ENCODE peak calls at places on chromosomes 4 and X, in four cellular contexts. D, J, M and L are unnamed samples.

GRCh38 chrX:130024127-130024526 is 41.7 kb downstream of the BCORL1 start:
- DNase-seq in D (peak), J (no peak), M (peak), L (no peak)

GRCh38 chrX:137313627-137314026 is 252.3 kb upstream of the ZIC3 start:
- DNase-seq in D (no peak), J (no peak), M (no peak), L (no peak)

GRCh38 chr4:63937961-63938360 is 471.3 kb downstream of the TECRL start:
- DNase-seq in D (no peak), J (no peak), M (no peak), L (no peak)

GRCh38 chrX:129728061-129728460 is 10.7 kb upstream of the XPNPEP2 start:
- DNase-seq in D (no peak), J (no peak), M (no peak), L (no peak)

GRCh38 chr4:83013931-83014330 is 3.3 kb upstream of the LIN54 start:
- DNase-seq in D (no peak), J (no peak), M (no peak), L (no peak)

GRCh38 chr4:41550308-41550707 is 12.4 kb downstream of the LIMCH1 start:
- DNase-seq in D (peak), J (no peak), M (no peak), L (no peak)

GRCh38 chr4:138645289-138645688 is 370.3 kb upstream of the NOCT start:
- DNase-seq in D (no peak), J (peak), M (peak), L (no peak)

GRCh38 chr4:127355738-127356137 is 277.0 kb upstream of the INTU start:
- DNase-seq in D (no peak), J (no peak), M (peak), L (no peak)

GRCh38 chr4:185039508-185040273 is 21.4 kb downstream of the HELT start:
- DNase-seq in D (peak), J (peak), M (peak), L (peak)

GRCh38 chr4:170014359-170015008 is 11.7 kb downstream of the MFAP3L start:
- DNase-seq in D (no peak), J (peak), M (peak), L (no peak)

GRCh38 chr4:119643306-119644042 is 14.9 kb upstream of the PDE5A start:
- DNase-seq in D (no peak), J (peak), M (peak), L (no peak)

GRCh38 chr4:57270350-57270749 is 160.2 kb upstream of the IGFBP7 start:
- DNase-seq in D (no peak), J (no peak), M (peak), L (no peak)

GRCh38 chr4:101970555-101970954 is 180.0 kb downstream of the BANK1 start:
- DNase-seq in D (no peak), J (no peak), M (no peak), L (no peak)

GRCh38 chrX:13449441-13449840 is 120.0 kb upstream of the EGFL6 start:
- DNase-seq in D (no peak), J (no peak), M (no peak), L (no peak)

GRCh38 chr4:142345909-142346308 is 500.2 kb downstream of the INPP4B start:
- DNase-seq in D (no peak), J (no peak), M (no peak), L (no peak)

GRCh38 chr4:6767725-6768538 is 14.6 kb upstream of the KIAA0232 start:
- DNase-seq in D (no peak), J (no peak), M (peak), L (no peak)

GRCh38 chrX:100895365-100896075 is 21.4 kb upstream of the NOX1 start:
- DNase-seq in D (no peak), J (peak), M (peak), L (no peak)

GRCh38 chr4:21845663-21846062 is 102.9 kb downstream of the KCNIP4 start:
- DNase-seq in D (no peak), J (peak), M (peak), L (no peak)

GRCh38 chr4:67700119-67700873 is 659 bp downstream of the UBA6 start:
- DNase-seq in D (no peak), J (peak), M (peak), L (no peak)

GRCh38 chrX:40107291-40108083 is 9.7 kb upstream of the BCOR start:
- DNase-seq in D (peak), J (no peak), M (peak), L (no peak)

GRCh38 chr4:2416564-2417195 is 1.8 kb downstream of the ZFYVE28 start:
- DNase-seq in D (no peak), J (no peak), M (peak), L (no peak)
- H3K27ac ChIP-seq in D (peak), J (no peak), M (no peak), L (peak)

GRCh38 chr4:74545488-74545887 is 100.6 kb downstream of the AREG start:
- DNase-seq in D (peak), J (no peak), M (peak), L (no peak)
- H3K27ac ChIP-seq in D (no peak), J (no peak), M (peak), L (no peak)

GRCh38 chrX:78514852-78515251 is 144.3 kb downstream of the RTL3 start:
- DNase-seq in D (no peak), J (peak), M (no peak), L (no peak)
- H3K27ac ChIP-seq in D (no peak), J (no peak), M (no peak), L (no peak)

GRCh38 chr4:69749771-69750170 is 10.6 kb downstream of the SULT1B1 start:
- DNase-seq in D (no peak), J (peak), M (peak), L (no peak)
- H3K27ac ChIP-seq in D (no peak), J (no peak), M (no peak), L (no peak)

DNA sequence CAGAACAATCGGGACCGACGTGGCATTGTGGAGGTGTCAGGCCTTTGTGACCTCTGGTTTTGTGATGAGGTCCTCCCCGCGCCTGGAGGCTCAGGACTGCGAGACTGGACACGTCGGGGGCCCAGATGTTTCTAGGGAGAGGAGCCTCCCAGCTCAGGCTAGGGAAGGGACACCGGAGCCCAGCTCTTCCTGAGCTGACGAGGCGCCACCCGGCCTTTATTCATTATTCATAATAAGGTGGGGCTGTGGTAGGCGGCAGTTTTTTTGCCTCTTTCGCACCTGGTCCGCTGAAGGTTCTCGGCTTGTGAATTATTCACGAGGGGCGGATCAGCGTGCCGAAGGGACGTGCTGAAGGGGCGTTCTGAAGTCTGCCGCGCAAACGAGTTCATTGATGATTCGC is 2.3 kb upstream of the UBA1 start:
- DNase-seq in D (peak), J (no peak), M (peak), L (no peak)
- H3K27ac ChIP-seq in D (peak), J (peak), M (peak), L (no peak)